ENCODE peak calls at places on chromosomes 5 and 9, in nine cellular contexts. Q, S, U, W, H, J, L, Y and V are unnamed samples.

GRCh38 chr5:24368121-24368520 is 276.7 kb downstream of the CDH10 start:
- DNase-seq in Q (no peak), L (no peak), H (no peak), U (no peak), W (no peak), Y (no peak), J (no peak), S (no peak), V (no peak)

GRCh38 chr9:77659926-77660325 is 11.8 kb upstream of the GNA14 start:
- DNase-seq in Q (no peak), S (no peak), Y (no peak), U (no peak), H (no peak), W (no peak), L (no peak), J (no peak), V (no peak)

GRCh38 chr5:107532182-107532878 is 138.4 kb downstream of the EFNA5 start:
- DNase-seq in Y (no peak), W (no peak), H (no peak), L (no peak), S (no peak), J (no peak), Q (no peak), U (no peak), V (no peak)

GRCh38 chr9:73121375-73121935 is 30.2 kb upstream of the ANXA1 start:
- DNase-seq in H (no peak), W (no peak), U (no peak), S (no peak), Q (no peak), J (no peak), L (no peak), Y (no peak), V (no peak)

GRCh38 chr9:114657705-114658104 is at the start of gene TEX53:
- DNase-seq in Y (no peak), L (no peak), Q (no peak), H (no peak), W (no peak), J (no peak), U (no peak), S (no peak), V (no peak)

GRCh38 chr9:34371886-34372597 is 4.7 kb downstream of the MYORG start:
- DNase-seq in Q (no peak), U (no peak), H (no peak), Y (no peak), J (no peak), W (no peak), L (peak; percentile 10), S (no peak), V (no peak)

GRCh38 chr5:912356-913091 is 19.8 kb downstream of the TRIP13 start:
- DNase-seq in S (peak; percentile 99), H (peak; percentile 19), Y (no peak), Q (peak; percentile 96), L (no peak), J (peak; percentile 56), U (no peak), W (peak; percentile 87), V (no peak)

GRCh38 chr9:99303177-99303576 is 81.1 kb downstream of the SEC61B start:
- DNase-seq in Q (no peak), H (no peak), L (no peak), Y (no peak), W (no peak), U (no peak), S (no peak), J (no peak), V (no peak)

GRCh38 chr9:114392749-114393112 is 4.9 kb upstream of the AKNA start:
- DNase-seq in J (no peak), Q (no peak), W (no peak), L (no peak), U (no peak), Y (peak; percentile 59), H (no peak), S (no peak), V (no peak)

GRCh38 chr9:131361202-131361833 is 32.6 kb upstream of the PRRC2B start:
- DNase-seq in W (no peak), J (no peak), L (no peak), H (no peak), Y (peak; percentile 15), Q (no peak), U (no peak), S (no peak), V (no peak)

GRCh38 chr9:136110082-136111061 is 8.3 kb downstream of the TMEM250 start:
- DNase-seq in L (peak; percentile 71), W (no peak), S (no peak), Y (peak; percentile 56), U (no peak), H (no peak), Q (peak; percentile 15), J (no peak), V (peak; percentile 80)

GRCh38 chr5:16570121-16570815 is 46.5 kb downstream of the RETREG1 start:
- DNase-seq in Q (peak; percentile 31), S (no peak), J (no peak), W (no peak), L (no peak), Y (no peak), U (no peak), H (no peak), V (no peak)

GRCh38 chr9:19769213-19769612 is 19.6 kb downstream of the SLC24A2 start:
- DNase-seq in L (no peak), Q (no peak), S (peak; percentile 66), H (no peak), W (no peak), Y (no peak), J (no peak), U (no peak), V (no peak)

GRCh38 chr5:94461131-94461530 is 157.3 kb downstream of the KIAA0825 start:
- DNase-seq in L (no peak), W (no peak), H (no peak), U (no peak), J (no peak), Q (no peak), Y (no peak), S (no peak), V (no peak)

GRCh38 chr9:131773911-131774379 is 34.1 kb upstream of the RAPGEF1 start:
- DNase-seq in W (peak; percentile 7), H (peak; percentile 25), Q (peak; percentile 65), Y (peak; percentile 42), J (no peak), L (no peak), S (no peak), U (no peak), V (peak; percentile 48)

GRCh38 chr9:75170898-75171360 is 82.6 kb downstream of the OSTF1 start:
- DNase-seq in H (no peak), S (peak; percentile 40), J (no peak), Y (no peak), L (no peak), Q (peak; percentile 31), W (no peak), U (no peak), V (no peak)

GRCh38 chr5:174246743-174247142 is 201.2 kb downstream of the NSG2 start:
- DNase-seq in S (no peak), Y (no peak), H (no peak), U (no peak), J (no peak), L (no peak), W (no peak), Q (no peak), V (no peak)

GRCh38 chr5:10227396-10227795 is 22.3 kb downstream of the ATPSCKMT start:
- DNase-seq in S (no peak), U (no peak), Y (no peak), Q (peak; percentile 79), J (no peak), H (no peak), L (no peak), W (peak; percentile 57), V (no peak)

GRCh38 chr5:111117149-111117548 is 25.0 kb downstream of the WDR36 start:
- DNase-seq in U (no peak), L (no peak), Y (no peak), J (no peak), H (no peak), W (no peak), S (no peak), Q (no peak), V (no peak)

GRCh38 chr9:76419782-76420380 is 25.7 kb upstream of the RFK start:
- DNase-seq in H (no peak), S (no peak), Q (no peak), W (no peak), L (no peak), J (no peak), U (no peak), Y (no peak), V (peak; percentile 41)

DNA sequence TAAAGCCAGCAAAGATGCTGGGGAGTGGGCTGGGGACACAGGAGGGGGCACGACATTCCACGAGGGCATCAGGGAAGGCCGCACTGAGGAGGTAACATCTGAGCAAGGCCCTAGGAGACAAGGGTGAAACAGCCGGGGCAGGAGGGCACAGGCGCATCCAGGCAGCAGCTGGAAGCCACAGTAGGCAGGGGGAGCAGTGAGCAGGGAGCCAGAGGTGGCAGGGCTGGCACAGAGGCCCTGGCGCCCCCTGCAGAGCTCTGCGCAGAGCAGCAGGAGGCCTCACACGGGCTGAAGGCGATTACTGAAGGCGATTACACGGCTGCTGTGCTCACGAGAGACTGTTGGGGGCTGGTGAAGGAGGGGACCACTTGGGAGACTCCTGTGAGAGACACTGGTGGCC is 15.4 kb downstream of the LMAN2 start:
- DNase-seq in J (no peak), L (no peak), S (no peak), W (no peak), Q (no peak), H (no peak), U (no peak), Y (no peak), V (no peak)
- TF ChIP-seq CTCF in J (peak; percentile 49), L (peak; percentile 49), S (peak; percentile 72), W (peak; percentile 28), Q (peak; percentile 43), H (no peak), U (no peak), Y (no peak), V (peak; percentile 28)

DNA sequence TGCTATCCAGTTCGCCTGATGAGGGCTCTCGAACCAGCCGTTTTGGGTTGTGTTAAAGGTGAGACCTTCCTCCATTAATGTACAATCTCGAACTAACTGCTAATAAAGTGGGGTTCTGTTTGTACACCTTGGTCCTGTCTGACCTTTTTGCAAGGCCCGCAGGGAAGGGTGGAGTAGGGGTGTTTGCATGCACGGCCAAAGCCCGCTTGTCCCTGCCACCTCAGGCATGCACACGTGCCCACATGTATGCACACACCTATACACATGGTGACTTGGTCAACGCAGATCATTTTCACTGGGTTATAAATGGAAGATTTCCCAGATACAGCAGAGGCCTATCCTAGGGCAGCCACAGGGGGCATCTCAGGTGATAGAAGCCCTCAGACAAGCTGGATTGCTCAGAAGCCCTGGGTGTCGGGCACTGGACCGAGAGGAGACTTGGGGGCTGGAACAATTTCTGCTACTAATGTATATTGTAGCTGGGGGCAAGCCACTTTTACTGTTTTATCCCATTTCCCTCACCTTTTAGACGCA is 50.2 kb downstream of the NDST1 start:
- DNase-seq in Q (no peak), W (no peak), Y (no peak), U (no peak), J (no peak), L (no peak), S (no peak), H (no peak), V (no peak)
- TF ChIP-seq CTCF in Q (no peak), W (no peak), Y (no peak), U (no peak), J (no peak), L (no peak), S (no peak), H (no peak), V (no peak)

GRCh38 chr9:124766815-124767554 is 4.1 kb downstream of the NR6A1 start:
- DNase-seq in W (no peak), Y (no peak), S (no peak), J (no peak), H (no peak), Q (no peak), L (no peak), U (no peak), V (peak; percentile 33)
- TF ChIP-seq CTCF in W (no peak), Y (no peak), S (peak; percentile 38), J (no peak), H (no peak), Q (no peak), L (peak; percentile 28), U (no peak), V (peak; percentile 23)

GRCh38 chr9:109182940-109183798 is 16.1 kb upstream of the FRRS1L start:
- DNase-seq in J (no peak), H (no peak), Y (no peak), U (no peak), S (no peak), L (peak; percentile 28), Q (peak; percentile 15), W (no peak), V (peak; percentile 70)
- TF ChIP-seq CTCF in J (peak; percentile 61), H (no peak), Y (no peak), U (peak; percentile 4), S (peak; percentile 53), L (peak; percentile 71), Q (peak; percentile 40), W (peak; percentile 60), V (peak; percentile 61)